ENCODE peak calls at places on chromosomes 16 and 17, in six cellular contexts. A, N, V, K, Y and G are unnamed samples.

GRCh38 chr16:13062219-13062618 is 160.8 kb downstream of the SHISA9 start:
- DNase-seq in Y (no peak), N (no peak), K (no peak), V (no peak), A (no peak), G (no peak)

GRCh38 chr17:57578608-57578990 is 166.5 kb downstream of the CCDC182 start:
- DNase-seq in K (no peak), V (no peak), A (peak; percentile 23), Y (no peak), N (no peak), G (no peak)

GRCh38 chr17:17236295-17237025 is 508 bp downstream of the FLCN start:
- DNase-seq in K (peak; percentile 18), Y (peak; percentile 50), V (peak; percentile 50), A (no peak), N (peak; percentile 30), G (peak; percentile 43)

GRCh38 chr16:13186813-13187212 is 285.4 kb downstream of the SHISA9 start:
- DNase-seq in V (peak; percentile 25), A (no peak), Y (peak; percentile 31), N (no peak), K (no peak), G (peak; percentile 49)

GRCh38 chr16:66133641-66134402 is 232.7 kb upstream of the CDH5 start:
- DNase-seq in N (no peak), A (no peak), Y (no peak), V (no peak), K (no peak), G (no peak)

GRCh38 chr17:48554412-48555090 is 9.6 kb upstream of the HOXB2 start:
- DNase-seq in Y (no peak), A (no peak), V (peak; percentile 62), K (no peak), N (peak; percentile 2), G (peak; percentile 59)

GRCh38 chr16:89198417-89199240 is 1.7 kb downstream of the SLC22A31 start:
- DNase-seq in Y (no peak), A (no peak), N (no peak), V (no peak), K (no peak), G (no peak)

GRCh38 chr17:57881143-57881542 is 31.3 kb upstream of the MRPS23 start:
- DNase-seq in N (no peak), Y (no peak), V (no peak), A (no peak), K (no peak), G (no peak)

GRCh38 chr17:55774834-55775233 is 24.0 kb downstream of the PCTP start:
- DNase-seq in A (no peak), Y (peak; percentile 50), K (peak; percentile 54), N (no peak), V (no peak), G (peak; percentile 87)

GRCh38 chr17:57604771-57605733 is 140.0 kb downstream of the CCDC182 start:
- DNase-seq in A (peak; percentile 62), Y (no peak), V (no peak), N (no peak), K (no peak), G (peak; percentile 38)

GRCh38 chr17:3528604-3529511 is 28.8 kb downstream of the TRPV3 start:
- DNase-seq in Y (no peak), N (peak; percentile 62), A (no peak), V (no peak), K (no peak), G (peak; percentile 42)

GRCh38 chr16:87350681-87351319 is 32.8 kb downstream of the FBXO31 start:
- DNase-seq in K (no peak), A (no peak), V (no peak), N (no peak), Y (no peak), G (no peak)

GRCh38 chr17:21495281-21495680 is 119.1 kb downstream of the KCNJ12 start:
- DNase-seq in A (no peak), Y (no peak), K (no peak), N (no peak), V (no peak), G (no peak)

GRCh38 chr17:38534498-38534885 is 71.3 kb downstream of the SRCIN1 start:
- DNase-seq in A (no peak), N (no peak), Y (no peak), K (no peak), V (no peak), G (no peak)

GRCh38 chr16:57814896-57815295 is 12.6 kb upstream of the KIFC3 start:
- DNase-seq in Y (no peak), K (no peak), V (peak; percentile 66), A (no peak), N (no peak), G (no peak)

GRCh38 chr16:13957197-13958078 is 37.5 kb downstream of the ERCC4 start:
- DNase-seq in K (peak; percentile 15), N (peak; percentile 86), Y (peak; percentile 94), A (peak; percentile 56), V (peak; percentile 87), G (peak; percentile 28)

DNA sequence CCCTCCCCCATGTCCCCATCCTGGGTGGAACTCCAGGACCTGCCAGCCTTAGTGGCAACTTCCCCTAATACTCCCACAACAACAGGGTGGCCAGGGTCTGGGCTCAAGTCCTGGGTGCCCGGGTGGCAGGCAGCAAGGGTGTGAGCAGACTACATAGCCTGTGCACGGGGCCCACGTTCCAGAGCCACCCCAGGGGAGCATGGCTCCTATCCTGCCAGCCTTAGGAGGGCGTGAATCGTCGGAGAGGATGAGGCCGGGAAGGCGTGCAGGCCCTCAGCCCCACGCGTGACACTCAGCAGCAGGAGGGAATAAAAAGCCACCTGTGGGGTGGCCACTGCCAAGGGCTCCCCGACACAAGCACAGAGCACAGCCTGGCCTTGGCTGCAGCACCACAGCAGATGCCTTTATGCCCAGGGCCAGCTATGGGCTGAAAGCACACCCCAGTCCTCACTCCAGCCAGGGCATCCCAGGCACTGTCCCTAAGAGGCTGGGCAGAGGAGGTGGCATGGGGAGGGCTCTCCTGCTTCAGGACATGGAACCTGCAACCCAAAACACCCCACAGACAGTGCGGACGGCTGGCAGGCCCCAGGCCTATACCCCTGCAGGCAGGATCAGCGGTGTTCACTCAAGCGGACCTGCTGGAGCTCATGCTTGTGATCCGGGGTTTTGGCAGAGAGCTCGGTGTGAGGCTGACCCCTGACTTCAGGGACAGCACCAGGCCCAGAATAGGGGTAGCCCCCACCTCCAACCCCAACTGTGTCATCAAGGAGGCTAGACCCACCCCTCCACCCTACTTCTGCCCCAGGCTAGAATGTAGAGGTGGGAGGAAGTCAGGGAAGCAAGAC is 2.7 kb downstream of the BCAR1 start:
- DNase-seq in N (no peak), A (no peak), K (no peak), V (no peak), Y (no peak), G (no peak)
- H3K4me2 ChIP-seq in N (peak overlapping the region; percentile 76), A (no peak overlapping the region), K (no peak overlapping the region), V (peak overlapping the region; percentile 93), Y (peak overlapping the region; percentile 84), G (no peak overlapping the region)

DNA sequence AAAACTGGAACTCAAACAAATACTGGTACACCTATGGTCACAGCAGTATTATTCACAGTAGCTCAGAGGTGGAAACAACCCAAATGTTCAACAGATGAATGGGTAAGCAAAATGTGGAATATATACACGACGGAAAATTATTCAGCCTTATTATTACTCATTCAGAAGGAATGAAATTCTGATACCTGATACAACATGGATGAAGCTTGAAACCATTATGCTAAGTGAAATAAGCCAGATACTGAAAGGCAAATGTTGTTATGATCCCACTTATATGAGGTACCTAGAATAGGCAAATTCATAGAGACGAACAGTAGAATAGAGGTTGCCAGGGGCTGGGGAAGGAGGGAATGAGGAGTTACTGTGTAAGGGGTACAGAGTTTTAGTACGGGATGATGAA is 27.1 kb upstream of the MYLK3 start:
- DNase-seq in V (no peak), N (no peak), A (no peak), Y (no peak), K (no peak), G (no peak)
- H3K4me2 ChIP-seq in V (no peak overlapping the region), N (no peak overlapping the region), A (peak overlapping the region; percentile 68), Y (no peak overlapping the region), K (no peak overlapping the region), G (no peak overlapping the region)

GRCh38 chr16:27498426-27498825 is 51.3 kb downstream of the GTF3C1 start:
- DNase-seq in K (no peak), N (no peak), A (no peak), Y (no peak), V (no peak), G (no peak)

GRCh38 chr16:27498020-27498419 is 51.7 kb downstream of the GTF3C1 start:
- DNase-seq in K (no peak), Y (no peak), N (no peak), V (no peak), A (no peak), G (no peak)

GRCh38 chr16:27499659-27500055 is 50.1 kb downstream of the GTF3C1 start:
- DNase-seq in A (no peak), K (no peak), V (no peak), Y (no peak), N (no peak), G (no peak)

GRCh38 chr16:27498916-27499658 is 50.6 kb downstream of the GTF3C1 start:
- DNase-seq in N (no peak), A (no peak), Y (no peak), V (no peak), K (no peak), G (no peak)

DNA sequence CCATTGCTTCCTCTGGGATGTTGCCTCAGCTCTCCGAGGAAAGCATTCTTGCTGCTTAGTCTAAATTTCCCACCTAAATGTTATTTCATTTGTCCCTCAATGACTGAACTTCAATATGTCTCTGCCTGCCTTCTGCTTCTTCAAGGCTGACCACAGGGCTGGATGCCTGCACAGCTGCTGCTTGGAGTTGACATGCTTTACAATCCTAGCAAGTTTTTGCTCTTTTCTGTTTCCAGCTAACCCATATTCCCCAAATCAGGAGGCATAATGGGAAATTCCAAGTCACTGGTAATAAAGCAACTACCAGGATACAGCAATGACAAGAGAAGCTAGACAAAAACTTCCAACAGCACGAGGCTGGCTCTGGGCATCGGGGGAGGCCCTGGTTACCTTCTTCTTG is 48.9 kb downstream of the GTF3C1 start:
- DNase-seq in K (no peak), A (no peak), Y (no peak), N (no peak), V (no peak), G (no peak)
- H3K4me2 ChIP-seq in K (no peak overlapping the region), A (no peak overlapping the region), Y (no peak overlapping the region), N (no peak overlapping the region), V (no peak overlapping the region), G (no peak overlapping the region)

GRCh38 chr16:53111078-53111776 is 56.4 kb downstream of the CHD9 start:
- DNase-seq in K (no peak), V (peak; percentile 21), N (no peak), A (no peak), Y (no peak), G (no peak)

GRCh38 chr16:53115773-53116172 is 61.0 kb downstream of the CHD9 start:
- DNase-seq in V (no peak), N (no peak), Y (no peak), A (no peak), K (no peak), G (no peak)

GRCh38 chr16:53115047-53115446 is 60.3 kb downstream of the CHD9 start:
- DNase-seq in V (no peak), A (no peak), K (no peak), Y (no peak), N (no peak), G (no peak)

GRCh38 chr16:53112015-53112414 is 57.2 kb downstream of the CHD9 start:
- DNase-seq in Y (no peak), V (no peak), A (no peak), K (no peak), N (no peak), G (no peak)
- H3K4me2 ChIP-seq in Y (no peak overlapping the region), V (no peak overlapping the region), A (peak overlapping the region; percentile 71), K (no peak overlapping the region), N (no peak overlapping the region), G (no peak overlapping the region)